ENCODE peak calls at places on chromosome 5, in five cellular contexts. O, B, H, F and P are unnamed samples.

GRCh38 chr5:173885481-173886010 is 2.6 kb upstream of the CPEB4 start:
- DNase-seq in B (no peak), H (no peak), O (no peak), F (no peak), P (no peak)

GRCh38 chr5:180095545-180095944 is 24.0 kb upstream of the RNF130 start:
- DNase-seq in H (no peak), F (no peak), B (no peak), O (no peak), P (no peak)

GRCh38 chr5:168612123-168612522 is 33.0 kb upstream of the PANK3 start:
- DNase-seq in F (no peak), H (no peak), O (no peak), B (no peak), P (no peak)

GRCh38 chr5:127203818-127204217 is 86.8 kb upstream of the MEGF10 start:
- DNase-seq in B (no peak), H (no peak), F (no peak), O (peak; percentile 39), P (no peak)

GRCh38 chr5:17216974-17217325 is 481 bp upstream of the BASP1 start:
- DNase-seq in H (peak; percentile 22), F (peak; percentile 61), O (no peak), B (peak; percentile 86), P (peak; percentile 35)

GRCh38 chr5:9174446-9174845 is 371.4 kb downstream of the SEMA5A start:
- DNase-seq in F (no peak), H (no peak), B (no peak), O (no peak), P (no peak)

GRCh38 chr5:107157811-107158210 is 512.9 kb downstream of the EFNA5 start:
- DNase-seq in B (peak; percentile 15), F (no peak), H (no peak), O (no peak), P (no peak)

GRCh38 chr5:125189451-125190051 is 443.1 kb upstream of the ZNF608 start:
- DNase-seq in B (no peak), F (no peak), O (no peak), H (no peak), P (no peak)

GRCh38 chr5:103119067-103119764 is 722 bp downstream of the GIN1 start:
- DNase-seq in B (no peak), F (no peak), O (peak; percentile 37), H (no peak), P (peak; percentile 62)

GRCh38 chr5:1443145-1443543 is 2.1 kb downstream of the SLC6A3 start:
- DNase-seq in B (no peak), F (no peak), O (no peak), H (no peak), P (no peak)

GRCh38 chr5:39534701-39535100 is 109.9 kb upstream of the DAB2 start:
- DNase-seq in O (no peak), F (no peak), B (no peak), H (no peak), P (no peak)

GRCh38 chr5:173602423-173602822 is 14.0 kb downstream of the BOD1 start:
- DNase-seq in H (no peak), O (no peak), B (no peak), F (no peak), P (no peak)

DNA sequence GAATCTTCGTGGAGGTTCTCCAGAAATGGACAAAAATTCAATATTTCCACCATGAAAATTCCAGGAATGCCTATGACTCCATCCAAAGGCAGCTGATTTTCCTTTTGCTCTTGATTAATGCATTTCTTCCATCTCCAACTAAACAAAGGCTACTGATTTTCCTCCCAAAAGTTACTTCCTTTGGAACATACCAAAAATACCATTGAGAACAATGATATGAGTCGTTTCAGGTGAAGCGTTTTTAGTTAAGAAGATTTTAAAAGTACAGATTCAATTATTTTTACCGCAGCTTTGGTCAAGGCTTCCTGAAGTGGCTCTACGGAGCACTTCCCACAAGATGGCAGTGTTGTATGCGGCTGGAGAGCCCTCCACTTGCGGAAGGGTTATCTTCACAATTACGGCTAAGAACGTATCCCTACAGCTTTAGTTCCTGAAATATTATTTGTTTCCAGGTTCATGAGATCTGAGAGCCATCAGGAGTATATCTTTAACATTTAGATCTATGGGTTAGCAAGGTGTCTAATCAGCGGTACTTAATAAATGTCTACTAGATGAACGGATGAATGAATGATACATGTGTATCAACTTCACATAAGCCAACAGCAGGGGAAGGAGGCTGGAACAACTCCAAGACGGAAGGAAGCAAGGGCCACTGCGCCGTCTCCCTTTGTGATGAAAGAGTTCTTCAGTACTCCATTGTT is 35.9 kb upstream of the ARSB start:
- DNase-seq in B (peak; percentile 72), H (peak; percentile 42), F (peak; percentile 35), O (peak; percentile 55), P (peak; percentile 60)
- H3K4me3 ChIP-seq in B (no peak overlapping the region), H (no peak overlapping the region), F (no peak overlapping the region), O (no peak overlapping the region), P (no peak overlapping the region)

GRCh38 chr5:143837306-143837848 is 25.4 kb downstream of the HMHB1 start:
- DNase-seq in O (no peak), H (no peak), F (no peak), B (no peak), P (no peak)
- TF ChIP-seq CTCF in O (no peak), H (no peak), F (no peak), B (no peak), P (no peak)

GRCh38 chr5:177439518-177440053 is 7.0 kb upstream of the PRR7 start:
- DNase-seq in B (no peak), O (no peak), H (no peak), F (no peak), P (no peak)
- H3K27ac ChIP-seq in B (no peak overlapping the region), O (no peak overlapping the region), H (no peak overlapping the region), F (no peak overlapping the region), P (no peak overlapping the region)

DNA sequence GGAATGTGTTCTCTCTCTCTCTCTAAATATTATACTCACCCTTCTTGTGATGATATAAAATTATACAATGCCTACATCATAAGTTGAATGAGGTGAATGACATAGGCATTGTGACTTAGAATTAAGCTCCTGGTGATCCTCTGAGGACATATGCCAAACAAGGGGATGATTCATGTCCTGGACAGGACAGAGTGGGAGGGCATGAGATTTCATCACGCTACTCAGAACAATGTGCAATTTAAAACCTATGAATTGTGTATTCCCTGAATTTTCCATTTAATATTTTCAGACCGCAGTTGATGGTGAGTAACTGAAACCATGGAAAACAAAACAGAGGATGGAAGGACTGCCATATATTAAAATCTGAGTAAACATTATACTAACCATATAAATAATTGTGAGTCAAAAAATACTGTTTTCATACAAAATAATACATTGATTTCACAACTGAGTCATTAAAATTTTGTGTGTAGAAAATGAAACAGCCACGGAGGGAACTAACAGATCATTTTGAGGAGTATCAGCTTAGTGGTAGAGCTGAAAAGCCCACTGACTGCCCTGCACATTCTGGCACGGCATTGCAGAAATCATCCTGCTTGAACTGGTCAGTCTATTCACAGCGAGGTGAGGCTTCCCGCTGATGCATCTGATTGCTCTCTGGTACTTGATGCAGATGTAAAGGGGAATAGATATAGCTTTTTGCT is 782.4 kb upstream of the NUDT12 start:
- DNase-seq in O (no peak), B (peak; percentile 44), H (no peak), F (no peak), P (no peak)
- H3K4me3 ChIP-seq in O (no peak overlapping the region), B (no peak overlapping the region), H (no peak overlapping the region), F (no peak overlapping the region), P (no peak overlapping the region)

GRCh38 chr5:147509710-147510651 is at the start of gene DPYSL3:
- DNase-seq in O (no peak), H (peak; percentile 57), B (peak; percentile 93), F (peak; percentile 79), P (no peak)
- TF ChIP-seq CTCF in O (no peak), H (no peak), B (peak; percentile 48), F (peak; percentile 34), P (no peak)

GRCh38 chr5:123181394-123181801 is 92.4 kb downstream of the PRDM6 start:
- DNase-seq in H (no peak), F (no peak), B (no peak), O (no peak), P (no peak)

GRCh38 chr5:123180178-123180577 is 91.1 kb downstream of the PRDM6 start:
- DNase-seq in O (no peak), F (no peak), H (no peak), B (no peak), P (no peak)

GRCh38 chr5:123178693-123179092 is 89.7 kb downstream of the PRDM6 start:
- DNase-seq in H (no peak), F (no peak), O (no peak), B (no peak), P (no peak)

GRCh38 chr5:123182072-123182471 is 93.0 kb downstream of the PRDM6 start:
- DNase-seq in F (no peak), B (no peak), O (no peak), H (no peak), P (no peak)

GRCh38 chr5:123180676-123181393 is 91.8 kb downstream of the PRDM6 start:
- DNase-seq in F (no peak), H (no peak), O (no peak), B (no peak), P (no peak)
- H3K27ac ChIP-seq in F (no peak overlapping the region), H (no peak overlapping the region), O (no peak overlapping the region), B (no peak overlapping the region), P (no peak overlapping the region)

GRCh38 chr5:144122081-144122480 is 48.4 kb downstream of the YIPF5 start:
- DNase-seq in F (no peak), H (no peak), O (no peak), B (no peak), P (no peak)
- H3K4me3 ChIP-seq in F (no peak overlapping the region), H (no peak overlapping the region), O (no peak overlapping the region), B (no peak overlapping the region), P (no peak overlapping the region)

GRCh38 chr5:134738963-134739661 is 764 bp downstream of the CAMLG start:
- DNase-seq in O (peak; percentile 56), F (no peak), H (no peak), B (peak; percentile 48), P (peak; percentile 65)
- TF ChIP-seq CTCF in O (peak; percentile 28), F (no peak), H (peak; percentile 28), B (no peak), P (peak; percentile 82)